ENCODE peak calls at places on chromosomes 11 and 22, in ten cellular contexts. L is neural progenitor cell; P is naive thymus-derived CD4-positive, alpha-beta T cell; Y is mucosa of descending colon; T is fibroblast of mammary gland; C is HFF-Myc; F is cardiac fibroblast; N is mesendoderm; I is HAP-1; G is uterus. M is an unnamed sample.

GRCh38 chr11:75851203-75851602 is 36.2 kb downstream of the UVRAG start:
- DNase-seq in C (no peak), Y (no peak), T (peak), L (no peak), P (no peak), N (no peak), I (no peak), G (no peak), F (peak), M (no peak)

GRCh38 chr11:120096326-120096725 is 41.6 kb downstream of the TRIM29 start:
- DNase-seq in G (no peak), L (no peak), T (no peak), Y (no peak), C (no peak), N (peak), P (no peak), I (no peak), F (no peak), M (no peak)

GRCh38 chr22:41038732-41039131 is 53.7 kb upstream of the EP300 start:
- DNase-seq in L (no peak), G (no peak), C (no peak), Y (no peak), T (no peak), I (no peak), N (no peak), F (no peak), P (no peak), M (no peak)

GRCh38 chr11:2929880-2930704 is 872 bp upstream of the PHLDA2 start:
- DNase-seq in I (no peak), L (peak), G (no peak), F (peak), T (peak), C (no peak), Y (peak), P (no peak), N (peak), M (peak)

GRCh38 chr22:49192180-49192856 is 635.4 kb downstream of the BRD1 start:
- DNase-seq in N (no peak), C (no peak), I (no peak), T (no peak), Y (no peak), F (no peak), P (no peak), G (no peak), L (no peak), M (no peak)

GRCh38 chr11:12149672-12150225 is 39.4 kb downstream of the MICAL2 start:
- DNase-seq in P (no peak), G (no peak), F (no peak), N (no peak), L (no peak), Y (no peak), C (no peak), T (no peak), I (no peak), M (no peak)

GRCh38 chr22:21095773-21096107 is 50.0 kb downstream of the LRRC74B start:
- DNase-seq in P (no peak), C (no peak), N (no peak), T (no peak), F (no peak), Y (no peak), I (no peak), L (no peak), G (no peak), M (no peak)

GRCh38 chr22:40328551-40328950 is 17.7 kb upstream of the ADSL start:
- DNase-seq in N (no peak), G (no peak), L (no peak), P (no peak), C (no peak), F (no peak), T (no peak), I (no peak), Y (no peak), M (no peak)

GRCh38 chr22:35054064-35054463 is 11.9 kb upstream of the ISX start:
- DNase-seq in P (no peak), Y (no peak), G (no peak), F (no peak), C (no peak), N (no peak), T (no peak), I (no peak), L (no peak), M (no peak)

GRCh38 chr22:45318558-45319318 is 9.0 kb downstream of the FAM118A start:
- DNase-seq in N (peak), P (peak), C (no peak), I (no peak), F (peak), L (peak), Y (no peak), T (peak), G (no peak), M (peak)

GRCh38 chr11:34052608-34053160 is 1.2 kb downstream of the CAPRIN1 start:
- DNase-seq in T (no peak), F (no peak), C (no peak), P (no peak), G (peak), L (peak), I (no peak), Y (peak), N (peak), M (peak)

GRCh38 chr11:110710520-110711381 is 1.5 kb downstream of the ARHGAP20 start:
- DNase-seq in L (peak), I (no peak), P (no peak), F (peak), T (peak), Y (peak), N (peak), G (peak), C (no peak), M (peak)

GRCh38 chr11:3037041-3037944 is 19.9 kb downstream of the CARS1 start:
- DNase-seq in Y (peak), I (peak), F (peak), P (peak), L (peak), C (no peak), G (peak), N (peak), T (peak), M (peak)

GRCh38 chr22:41780714-41781507 is 19.6 kb upstream of the CCDC134 start:
- DNase-seq in G (peak), Y (peak), F (peak), P (peak), L (no peak), N (peak), I (no peak), C (no peak), T (peak), M (no peak)

GRCh38 chr11:117315285-117316196 is 515 bp downstream of the BACE1 start:
- DNase-seq in F (no peak), T (no peak), P (no peak), Y (no peak), I (no peak), N (no peak), G (peak), C (no peak), L (no peak), M (peak)

GRCh38 chr11:67024966-67025365 is 2.0 kb downstream of the SYT12 start:
- DNase-seq in Y (no peak), I (no peak), L (no peak), G (no peak), F (no peak), P (no peak), N (no peak), T (no peak), C (no peak), M (no peak)

GRCh38 chr11:112822478-112823274 is 138.5 kb upstream of the NCAM1 start:
- DNase-seq in L (peak), N (peak), T (no peak), P (no peak), I (no peak), G (no peak), F (no peak), C (no peak), Y (no peak), M (no peak)

GRCh38 chr11:15171956-15172355 is 57.2 kb downstream of the INSC start:
- DNase-seq in N (no peak), F (no peak), Y (no peak), T (no peak), C (no peak), L (no peak), G (no peak), P (no peak), I (no peak), M (no peak)

GRCh38 chr11:70506986-70507385 is 108.7 kb downstream of the CTTN start:
- DNase-seq in G (no peak), I (no peak), Y (no peak), N (no peak), L (no peak), T (no peak), F (no peak), C (no peak), P (no peak), M (no peak)

GRCh38 chr11:85299247-85299646 is 327.9 kb downstream of the DLG2 start:
- DNase-seq in Y (peak), N (peak), F (no peak), G (no peak), L (no peak), I (peak), C (no peak), P (no peak), T (peak), M (no peak)

GRCh38 chr22:39474351-39474991 is 17.7 kb downstream of the MGAT3 start:
- DNase-seq in N (peak), T (no peak), G (no peak), F (no peak), C (no peak), P (no peak), I (no peak), Y (peak), L (no peak), M (peak)

GRCh38 chr22:40426671-40427070 is 56.3 kb downstream of the SGSM3 start:
- DNase-seq in F (peak), C (no peak), L (no peak), T (peak), P (no peak), Y (no peak), I (no peak), N (no peak), G (no peak), M (peak)

GRCh38 chr22:21568207-21569075 is 927 bp downstream of the UBE2L3 start:
- DNase-seq in C (no peak), T (no peak), P (no peak), G (no peak), N (peak), F (peak), I (peak), Y (peak), L (peak), M (peak)

GRCh38 chr22:36341640-36342041 is 46.1 kb downstream of the MYH9 start:
- DNase-seq in L (no peak), P (no peak), F (no peak), Y (no peak), G (peak), N (no peak), C (no peak), T (no peak), I (no peak), M (no peak)

GRCh38 chr11:115222218-115222862 is 281.9 kb downstream of the CADM1 start:
- DNase-seq in L (peak), F (peak), T (peak), N (peak), C (peak), I (no peak), P (no peak), Y (no peak), G (no peak), M (peak)

GRCh38 chr11:93524173-93524536 is 19.0 kb downstream of the SMCO4 start:
- DNase-seq in G (no peak), N (no peak), F (no peak), P (no peak), Y (no peak), T (no peak), I (no peak), L (no peak), C (no peak), M (no peak)

GRCh38 chr11:119726585-119727522 is 2.1 kb downstream of the NECTIN1 start:
- DNase-seq in F (no peak), I (peak), Y (peak), L (peak), N (peak), G (no peak), P (no peak), T (no peak), C (no peak), M (no peak)

GRCh38 chr11:69411257-69411924 is 70.1 kb upstream of the LINC01488 start:
- DNase-seq in Y (no peak), F (no peak), L (no peak), N (no peak), I (no peak), C (no peak), T (peak), P (no peak), G (no peak), M (no peak)

GRCh38 chr11:1652778-1653540 is 23.4 kb downstream of the KRTAP5-5 start:
- DNase-seq in I (peak), L (peak), T (peak), G (peak), C (no peak), N (peak), P (peak), Y (peak), F (peak), M (peak)

GRCh38 chr11:60457576-60457975 is 1.9 kb downstream of the MS4A1 start:
- DNase-seq in F (no peak), T (no peak), N (no peak), G (no peak), Y (no peak), P (no peak), I (no peak), L (no peak), C (no peak), M (no peak)

GRCh38 chr11:33857924-33858323 is 34.0 kb downstream of the LMO2 start:
- DNase-seq in L (peak), I (peak), C (peak), F (peak), Y (peak), N (peak), T (peak), G (peak), P (peak), M (peak)

GRCh38 chr11:12007769-12008737 is at the start of gene DKK3:
- DNase-seq in G (no peak), C (no peak), L (peak), F (no peak), T (no peak), P (no peak), Y (no peak), N (peak), I (no peak), M (peak)

GRCh38 chr11:16738949-16739262 is 459 bp downstream of the C11orf58 start:
- DNase-seq in C (no peak), I (no peak), P (no peak), G (no peak), T (no peak), Y (no peak), N (no peak), F (no peak), L (no peak), M (no peak)

GRCh38 chr22:36419912-36420882 is 32.4 kb upstream of the MYH9 start:
- DNase-seq in C (no peak), P (no peak), G (no peak), Y (no peak), T (peak), N (no peak), I (no peak), L (no peak), F (peak), M (no peak)

GRCh38 chr11:71395010-71395560 is 53.1 kb downstream of the DHCR7 start:
- DNase-seq in T (no peak), G (no peak), F (no peak), L (peak), N (no peak), I (no peak), P (no peak), C (no peak), Y (no peak), M (no peak)

DNA sequence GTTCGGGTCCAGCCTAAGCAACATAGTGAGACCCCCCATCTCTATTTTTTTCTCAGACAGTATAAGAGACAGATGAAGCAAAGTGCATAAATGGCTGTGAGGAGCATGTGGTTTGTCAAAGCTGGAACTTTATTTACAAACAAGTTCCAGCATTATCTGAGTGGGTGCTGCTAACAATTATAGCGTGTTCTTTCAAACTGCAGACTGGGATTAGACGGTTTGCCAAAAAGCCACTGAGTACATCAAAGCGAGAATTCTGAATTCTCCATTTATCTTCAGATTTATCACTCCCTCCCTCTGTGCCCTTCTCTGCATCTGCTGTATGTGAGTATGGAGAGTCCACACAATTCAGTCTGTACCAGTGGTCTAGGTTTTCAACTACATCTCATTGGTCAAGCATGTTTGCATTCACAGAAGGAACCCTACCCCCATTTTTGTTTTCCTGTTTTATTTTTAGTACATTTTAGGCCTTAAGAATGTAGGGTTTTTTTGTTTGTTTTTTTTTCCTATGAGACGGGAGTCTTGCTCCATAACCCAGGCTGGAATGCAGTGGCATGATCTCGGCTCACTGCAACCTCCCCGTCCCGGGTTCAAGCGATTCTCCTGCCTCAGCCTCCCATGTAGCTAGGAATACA is 18.1 kb upstream of the INCENP start:
- DNase-seq in T (no peak), I (no peak), C (no peak), G (no peak), N (no peak), F (peak), P (no peak), Y (no peak), L (no peak), M (peak)
- H3K4me3 ChIP-seq in T (no peak), I (no peak), C (no peak), G (peak), N (no peak), F (no peak), P (peak), Y (no peak), L (no peak), M (peak)

GRCh38 chr11:125165664-125166346 is 1.3 kb downstream of the PKNOX2 start:
- DNase-seq in G (no peak), F (peak), I (no peak), C (no peak), L (peak), P (no peak), N (peak), Y (no peak), T (peak), M (no peak)

GRCh38 chr11:125166903-125167291 is 2.3 kb downstream of the PKNOX2 start:
- DNase-seq in P (no peak), L (no peak), T (no peak), G (no peak), I (no peak), F (no peak), N (no peak), Y (no peak), C (no peak), M (no peak)

GRCh38 chr11:125165111-125165663 is 636 bp downstream of the PKNOX2 start:
- DNase-seq in N (peak), P (no peak), C (no peak), L (peak), F (peak), G (peak), I (no peak), Y (no peak), T (peak), M (peak)

GRCh38 chr11:125167292-125167953 is 2.9 kb downstream of the PKNOX2 start:
- DNase-seq in I (peak), L (peak), N (peak), T (no peak), C (no peak), F (peak), Y (no peak), G (peak), P (no peak), M (no peak)

GRCh38 chr11:125166347-125166841 is 1.8 kb downstream of the PKNOX2 start:
- DNase-seq in Y (no peak), G (no peak), L (peak), F (peak), I (no peak), T (no peak), P (no peak), C (no peak), N (peak), M (no peak)
- H3K4me3 ChIP-seq in Y (no peak), G (peak), L (peak), F (peak), I (peak), T (no peak), P (peak), C (no peak), N (peak), M (no peak)

DNA sequence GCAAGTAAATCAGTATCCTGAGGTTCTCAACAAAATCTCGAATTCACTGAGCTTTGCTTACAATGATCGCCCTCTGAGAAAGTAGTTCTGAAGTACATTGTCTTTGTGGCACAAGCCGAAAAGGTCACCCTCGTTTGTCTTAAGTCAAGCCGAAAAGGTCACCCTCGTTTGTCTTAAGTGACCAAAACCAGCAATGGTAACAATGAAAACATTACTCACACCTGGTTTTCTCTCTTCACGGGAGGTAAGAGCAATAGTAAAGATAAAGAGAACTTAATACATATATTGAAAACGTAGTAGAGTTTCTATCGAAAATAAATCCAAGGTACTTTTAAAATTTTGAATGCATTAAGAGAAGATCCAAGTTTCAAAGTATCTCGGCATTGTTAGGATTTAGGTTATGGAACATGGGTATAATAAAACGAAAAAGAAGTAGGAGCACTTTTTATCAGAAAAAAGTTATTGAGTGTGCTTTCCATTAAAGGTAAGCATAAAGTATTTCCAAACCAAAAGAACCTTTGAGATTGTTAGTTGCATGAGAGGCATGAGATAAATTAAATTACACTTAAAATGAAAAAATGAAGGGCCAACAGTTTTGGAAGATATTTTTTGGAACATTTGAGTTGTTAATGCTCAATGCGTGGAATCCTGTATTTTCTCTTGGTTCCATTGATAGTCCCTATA is 1.2 kb downstream of the BARX2 start:
- DNase-seq in P (no peak), L (peak), T (no peak), F (no peak), I (no peak), G (no peak), N (no peak), Y (no peak), C (no peak), M (no peak)
- H3K4me3 ChIP-seq in P (no peak), L (no peak), T (no peak), F (no peak), I (no peak), G (no peak), N (no peak), Y (no peak), C (no peak), M (no peak)

GRCh38 chr11:551596-551995 is 8.9 kb downstream of the LMNTD2 start:
- DNase-seq in Y (no peak), T (no peak), P (no peak), N (no peak), C (no peak), F (no peak), L (no peak), I (no peak), G (no peak), M (no peak)
- H3K4me3 ChIP-seq in Y (no peak), T (no peak), P (no peak), N (no peak), C (no peak), F (no peak), L (no peak), I (no peak), G (no peak), M (no peak)

M was measured in SJSA1.